ENCODE peak calls at places on chromosomes 2 and 18, in six cellular contexts. One of them, this sample, is unnamed.

GRCh38 chr18:3679254-3679653 is 229.3 kb downstream of the TGIF1 start:
- DNase-seq in heart left ventricle: no peak
- DNase-seq in adrenal gland: no peak
- DNase-seq in fibroblast of lung: no peak
- DNase-seq in lower lobe of right lung: no peak
- DNase-seq in Panc1: no peak
- DNase-seq in this sample: no peak

GRCh38 chr2:155842103-155842502 is 490.4 kb downstream of the NR4A2 start:
- DNase-seq in heart left ventricle: no peak
- DNase-seq in Panc1: no peak
- DNase-seq in fibroblast of lung: peak; percentile 81
- DNase-seq in adrenal gland: no peak
- DNase-seq in lower lobe of right lung: no peak
- DNase-seq in this sample: no peak

GRCh38 chr2:168766600-168766999 is 35.8 kb upstream of the NOSTRIN start:
- DNase-seq in Panc1: no peak
- DNase-seq in adrenal gland: no peak
- DNase-seq in lower lobe of right lung: no peak
- DNase-seq in fibroblast of lung: no peak
- DNase-seq in heart left ventricle: no peak
- DNase-seq in this sample: no peak

GRCh38 chr2:239917128-239917956 is 107.8 kb downstream of the NDUFA10 start:
- DNase-seq in heart left ventricle: no peak
- DNase-seq in Panc1: no peak
- DNase-seq in fibroblast of lung: no peak
- DNase-seq in adrenal gland: no peak
- DNase-seq in lower lobe of right lung: no peak
- DNase-seq in this sample: no peak

GRCh38 chr18:42578781-42579180 is 536.7 kb downstream of the RIT2 start:
- DNase-seq in heart left ventricle: no peak
- DNase-seq in lower lobe of right lung: no peak
- DNase-seq in Panc1: no peak
- DNase-seq in adrenal gland: no peak
- DNase-seq in fibroblast of lung: peak; percentile 87
- DNase-seq in this sample: no peak

GRCh38 chr2:241123816-241124536 is 21.9 kb upstream of the MTERF4 start:
- DNase-seq in heart left ventricle: no peak
- DNase-seq in fibroblast of lung: no peak
- DNase-seq in Panc1: no peak
- DNase-seq in lower lobe of right lung: peak; percentile 44
- DNase-seq in adrenal gland: no peak
- DNase-seq in this sample: peak; percentile 59

GRCh38 chr2:2721296-2721835 is 390.3 kb upstream of the MYT1L start:
- DNase-seq in heart left ventricle: no peak
- DNase-seq in Panc1: no peak
- DNase-seq in adrenal gland: no peak
- DNase-seq in lower lobe of right lung: peak; percentile 36
- DNase-seq in fibroblast of lung: no peak
- DNase-seq in this sample: no peak

GRCh38 chr2:43038720-43039099 is 187.7 kb downstream of the ZFP36L2 start:
- DNase-seq in heart left ventricle: no peak
- DNase-seq in lower lobe of right lung: no peak
- DNase-seq in adrenal gland: no peak
- DNase-seq in Panc1: no peak
- DNase-seq in fibroblast of lung: no peak
- DNase-seq in this sample: no peak

GRCh38 chr2:112726487-112727190 is 5.8 kb downstream of the NT5DC4 start:
- DNase-seq in Panc1: peak; percentile 80
- DNase-seq in lower lobe of right lung: peak; percentile 95
- DNase-seq in heart left ventricle: peak; percentile 91
- DNase-seq in adrenal gland: peak; percentile 92
- DNase-seq in fibroblast of lung: peak; percentile 79
- DNase-seq in this sample: peak; percentile 96

GRCh38 chr2:189318761-189319160 is 122.5 kb upstream of the WDR75 start:
- DNase-seq in Panc1: no peak
- DNase-seq in adrenal gland: no peak
- DNase-seq in heart left ventricle: no peak
- DNase-seq in fibroblast of lung: no peak
- DNase-seq in lower lobe of right lung: no peak
- DNase-seq in this sample: no peak

GRCh38 chr18:26655614-26656400 is 107.5 kb upstream of the KCTD1 start:
- DNase-seq in fibroblast of lung: peak; percentile 53
- DNase-seq in adrenal gland: peak; percentile 76
- DNase-seq in heart left ventricle: peak; percentile 72
- DNase-seq in lower lobe of right lung: peak; percentile 73
- DNase-seq in Panc1: no peak
- DNase-seq in this sample: peak; percentile 82

GRCh38 chr2:239846789-239847676 is 178.1 kb downstream of the NDUFA10 start:
- DNase-seq in Panc1: no peak
- DNase-seq in adrenal gland: no peak
- DNase-seq in fibroblast of lung: no peak
- DNase-seq in heart left ventricle: no peak
- DNase-seq in lower lobe of right lung: no peak
- DNase-seq in this sample: no peak

GRCh38 chr18:54416459-54416858 is 58.8 kb downstream of the C18orf54 start:
- DNase-seq in fibroblast of lung: peak; percentile 89
- DNase-seq in lower lobe of right lung: no peak
- DNase-seq in heart left ventricle: no peak
- DNase-seq in Panc1: no peak
- DNase-seq in adrenal gland: no peak
- DNase-seq in this sample: no peak

GRCh38 chr2:20291106-20291564 is 59.5 kb downstream of the PUM2 start:
- DNase-seq in heart left ventricle: no peak
- DNase-seq in fibroblast of lung: peak; percentile 75
- DNase-seq in lower lobe of right lung: no peak
- DNase-seq in adrenal gland: peak; percentile 68
- DNase-seq in Panc1: peak; percentile 72
- DNase-seq in this sample: no peak

GRCh38 chr2:129778608-129778877 is 200.9 kb upstream of the RAB6C start:
- DNase-seq in heart left ventricle: no peak
- DNase-seq in adrenal gland: no peak
- DNase-seq in fibroblast of lung: no peak
- DNase-seq in lower lobe of right lung: no peak
- DNase-seq in Panc1: no peak
- DNase-seq in this sample: no peak

GRCh38 chr2:135985826-135986393 is 484 bp upstream of the DARS1 start:
- DNase-seq in fibroblast of lung: no peak
- DNase-seq in Panc1: no peak
- DNase-seq in heart left ventricle: no peak
- DNase-seq in lower lobe of right lung: no peak
- DNase-seq in adrenal gland: no peak
- DNase-seq in this sample: no peak

GRCh38 chr2:202084265-202084664 is 11.2 kb downstream of the KIAA2012 start:
- DNase-seq in lower lobe of right lung: no peak
- DNase-seq in heart left ventricle: no peak
- DNase-seq in adrenal gland: no peak
- DNase-seq in Panc1: no peak
- DNase-seq in fibroblast of lung: peak; percentile 45
- DNase-seq in this sample: no peak

GRCh38 chr2:98455494-98455976 is 10.9 kb downstream of the INPP4A start:
- DNase-seq in lower lobe of right lung: no peak
- DNase-seq in adrenal gland: peak; percentile 39
- DNase-seq in fibroblast of lung: peak; percentile 31
- DNase-seq in Panc1: no peak
- DNase-seq in heart left ventricle: no peak
- DNase-seq in this sample: no peak

GRCh38 chr2:202022755-202023154 is 10.9 kb upstream of the FZD7 start:
- DNase-seq in fibroblast of lung: no peak
- DNase-seq in heart left ventricle: no peak
- DNase-seq in Panc1: no peak
- DNase-seq in adrenal gland: no peak
- DNase-seq in lower lobe of right lung: no peak
- DNase-seq in this sample: no peak

GRCh38 chr2:238967978-238968360 is 120.1 kb downstream of the TWIST2 start:
- DNase-seq in lower lobe of right lung: no peak
- DNase-seq in heart left ventricle: no peak
- DNase-seq in Panc1: no peak
- DNase-seq in adrenal gland: no peak
- DNase-seq in fibroblast of lung: no peak
- DNase-seq in this sample: no peak

GRCh38 chr2:174012347-174013309 is 47.5 kb upstream of the SP3 start:
- DNase-seq in fibroblast of lung: peak; percentile 60
- DNase-seq in lower lobe of right lung: peak; percentile 78
- DNase-seq in Panc1: no peak
- DNase-seq in heart left ventricle: peak; percentile 86
- DNase-seq in adrenal gland: peak; percentile 70
- DNase-seq in this sample: peak; percentile 85

GRCh38 chr2:112644155-112644932 is 1.4 kb upstream of the SLC20A1 start:
- DNase-seq in lower lobe of right lung: no peak
- DNase-seq in fibroblast of lung: peak; percentile 64
- DNase-seq in adrenal gland: peak; percentile 28
- DNase-seq in Panc1: no peak
- DNase-seq in heart left ventricle: no peak
- DNase-seq in this sample: no peak

GRCh38 chr2:26607698-26608097 is 33.5 kb downstream of the CIB4 start:
- DNase-seq in Panc1: no peak
- DNase-seq in heart left ventricle: no peak
- DNase-seq in lower lobe of right lung: no peak
- DNase-seq in fibroblast of lung: no peak
- DNase-seq in adrenal gland: no peak
- DNase-seq in this sample: peak; percentile 29

GRCh38 chr2:235077046-235077445 is 125.2 kb downstream of the SH3BP4 start:
- DNase-seq in heart left ventricle: no peak
- DNase-seq in adrenal gland: no peak
- DNase-seq in lower lobe of right lung: no peak
- DNase-seq in fibroblast of lung: peak; percentile 65
- DNase-seq in Panc1: no peak
- DNase-seq in this sample: no peak

GRCh38 chr2:51212374-51212773 is 180.4 kb upstream of the NRXN1 start:
- DNase-seq in fibroblast of lung: peak; percentile 16
- DNase-seq in Panc1: no peak
- DNase-seq in heart left ventricle: no peak
- DNase-seq in adrenal gland: no peak
- DNase-seq in lower lobe of right lung: no peak
- DNase-seq in this sample: no peak

GRCh38 chr2:132646805-132647115 is 23.2 kb downstream of the LYPD1 start:
- DNase-seq in adrenal gland: no peak
- DNase-seq in lower lobe of right lung: no peak
- DNase-seq in Panc1: no peak
- DNase-seq in fibroblast of lung: peak; percentile 15
- DNase-seq in heart left ventricle: no peak
- DNase-seq in this sample: no peak
- TF ChIP-seq CTCF in adrenal gland: no peak
- TF ChIP-seq CTCF in lower lobe of right lung: no peak
- TF ChIP-seq CTCF in Panc1: no peak
- TF ChIP-seq CTCF in fibroblast of lung: no peak
- TF ChIP-seq CTCF in heart left ventricle: no peak
- TF ChIP-seq CTCF in this sample: no peak

GRCh38 chr2:36410681-36411080 is 55.1 kb downstream of the CRIM1 start:
- DNase-seq in Panc1: no peak
- DNase-seq in lower lobe of right lung: no peak
- DNase-seq in fibroblast of lung: no peak
- DNase-seq in heart left ventricle: no peak
- DNase-seq in adrenal gland: no peak
- DNase-seq in this sample: no peak

GRCh38 chr2:36408198-36408703 is 52.7 kb downstream of the CRIM1 start:
- DNase-seq in lower lobe of right lung: no peak
- DNase-seq in fibroblast of lung: peak; percentile 85
- DNase-seq in heart left ventricle: peak; percentile 49
- DNase-seq in Panc1: no peak
- DNase-seq in adrenal gland: no peak
- DNase-seq in this sample: no peak

GRCh38 chr2:36411962-36412444 is 56.4 kb downstream of the CRIM1 start:
- DNase-seq in adrenal gland: no peak
- DNase-seq in fibroblast of lung: no peak
- DNase-seq in Panc1: no peak
- DNase-seq in lower lobe of right lung: no peak
- DNase-seq in heart left ventricle: no peak
- DNase-seq in this sample: no peak

GRCh38 chr2:36407403-36407802 is 51.8 kb downstream of the CRIM1 start:
- DNase-seq in adrenal gland: no peak
- DNase-seq in heart left ventricle: no peak
- DNase-seq in lower lobe of right lung: no peak
- DNase-seq in fibroblast of lung: no peak
- DNase-seq in Panc1: no peak
- DNase-seq in this sample: no peak

GRCh38 chr2:36409971-36410370 is 54.4 kb downstream of the CRIM1 start:
- DNase-seq in Panc1: no peak
- DNase-seq in adrenal gland: no peak
- DNase-seq in lower lobe of right lung: no peak
- DNase-seq in fibroblast of lung: no peak
- DNase-seq in heart left ventricle: no peak
- DNase-seq in this sample: no peak
- H3K27ac ChIP-seq in Panc1: peak overlapping the region; percentile 96
- H3K27ac ChIP-seq in adrenal gland: peak overlapping the region; percentile 41
- H3K27ac ChIP-seq in lower lobe of right lung: no peak overlapping the region
- H3K27ac ChIP-seq in fibroblast of lung: peak overlapping the region; percentile 46
- H3K27ac ChIP-seq in heart left ventricle: peak overlapping the region; percentile 13
- H3K27ac ChIP-seq in this sample: no peak overlapping the region

GRCh38 chr2:72934683-72935610 is 17.6 kb downstream of the EMX1 start:
- DNase-seq in heart left ventricle: no peak
- DNase-seq in Panc1: no peak
- DNase-seq in adrenal gland: no peak
- DNase-seq in lower lobe of right lung: no peak
- DNase-seq in fibroblast of lung: no peak
- DNase-seq in this sample: peak; percentile 58
- TF ChIP-seq CTCF in heart left ventricle: peak; percentile 18
- TF ChIP-seq CTCF in Panc1: no peak
- TF ChIP-seq CTCF in adrenal gland: no peak
- TF ChIP-seq CTCF in lower lobe of right lung: peak; percentile 23
- TF ChIP-seq CTCF in fibroblast of lung: no peak
- TF ChIP-seq CTCF in this sample: peak; percentile 14

GRCh38 chr2:145108959-145109710 is 589.2 kb upstream of the ZEB2 start:
- DNase-seq in fibroblast of lung: peak; percentile 29
- DNase-seq in lower lobe of right lung: no peak
- DNase-seq in heart left ventricle: no peak
- DNase-seq in Panc1: no peak
- DNase-seq in adrenal gland: no peak
- DNase-seq in this sample: no peak

GRCh38 chr2:145114726-145115125 is 594.8 kb upstream of the ZEB2 start:
- DNase-seq in Panc1: no peak
- DNase-seq in heart left ventricle: no peak
- DNase-seq in adrenal gland: no peak
- DNase-seq in fibroblast of lung: peak; percentile 75
- DNase-seq in lower lobe of right lung: no peak
- DNase-seq in this sample: no peak

GRCh38 chr2:145106293-145106692 is 586.4 kb upstream of the ZEB2 start:
- DNase-seq in lower lobe of right lung: no peak
- DNase-seq in Panc1: no peak
- DNase-seq in fibroblast of lung: no peak
- DNase-seq in heart left ventricle: no peak
- DNase-seq in adrenal gland: no peak
- DNase-seq in this sample: no peak

GRCh38 chr2:145108385-145108784 is 588.5 kb upstream of the ZEB2 start:
- DNase-seq in fibroblast of lung: peak; percentile 72
- DNase-seq in adrenal gland: no peak
- DNase-seq in Panc1: no peak
- DNase-seq in lower lobe of right lung: no peak
- DNase-seq in heart left ventricle: no peak
- DNase-seq in this sample: no peak

GRCh38 chr2:145110668-145111067 is 590.7 kb upstream of the ZEB2 start:
- DNase-seq in lower lobe of right lung: no peak
- DNase-seq in adrenal gland: no peak
- DNase-seq in heart left ventricle: no peak
- DNase-seq in fibroblast of lung: peak; percentile 76
- DNase-seq in Panc1: no peak
- DNase-seq in this sample: no peak
- H3K27ac ChIP-seq in lower lobe of right lung: no peak overlapping the region
- H3K27ac ChIP-seq in adrenal gland: no peak overlapping the region
- H3K27ac ChIP-seq in heart left ventricle: no peak overlapping the region
- H3K27ac ChIP-seq in fibroblast of lung: no peak overlapping the region
- H3K27ac ChIP-seq in Panc1: no peak overlapping the region
- H3K27ac ChIP-seq in this sample: no peak overlapping the region